ENCODE peak calls at places on chromosomes 3 and 15, in four cellular contexts. W is NCI-H1436 treated with DMSO at 0.1 percent for 48 hours, Y is dorsolateral prefrontal cortex, T is activated T-cell treated with anti-CD3 and anti-CD28 coated beads for 4 hours. B is an unnamed sample.
A peak's percentile ranks its signal among the peaks of the same experiment; 100 is the strongest.

GRCh38 chr15:29322407-29322806 is 52.8 kb upstream of the NSMCE3 start:
- DNase-seq in W (no peak), Y (no peak), T (no peak), B (no peak)

GRCh38 chr3:38811822-38812221 is 4.2 kb downstream of the SCN10A start:
- DNase-seq in Y (no peak), W (no peak), T (no peak), B (no peak)

GRCh38 chr3:177119829-177120228 is 77.5 kb downstream of the TBL1XR1 start:
- DNase-seq in W (no peak), Y (no peak), T (no peak), B (no peak)

GRCh38 chr3:9916346-9916733 is 558 bp upstream of the IL17RC start:
- DNase-seq in Y (peak; percentile 17), T (no peak), W (no peak), B (peak; percentile 30)

GRCh38 chr3:100297784-100298183 is 36.8 kb upstream of the NIT2 start:
- DNase-seq in Y (no peak), T (no peak), W (no peak), B (no peak)

GRCh38 chr3:117868766-117869165 is 1159.2 kb downstream of the TUSC7 start:
- DNase-seq in Y (no peak), W (no peak), T (no peak), B (no peak)

GRCh38 chr15:49225572-49226281 is 55.7 kb downstream of the GALK2 start:
- DNase-seq in T (no peak), Y (no peak), W (no peak), B (no peak)

GRCh38 chr3:162338514-162338913 is 841.9 kb downstream of the OTOL1 start:
- DNase-seq in T (no peak), Y (no peak), W (no peak), B (no peak)

GRCh38 chr3:31875437-31875836 is 105.6 kb downstream of the OSBPL10 start:
- DNase-seq in T (no peak), W (no peak), Y (no peak), B (no peak)

GRCh38 chr3:197564097-197564843 is 8.5 kb upstream of the BDH1 start:
- DNase-seq in Y (no peak), T (no peak), W (no peak), B (no peak)